ENCODE peak calls at places on chromosomes 12 and 14, in four cellular contexts. J is stomach, W is adipocyte, K is upper lobe of left lung. T is an unnamed sample. For H3K36me3, the result is how much of the 10 kb centered on the place peaks cover.

GRCh38 chr12:42237052-42237852 is 796 bp downstream of the YAF2 start:
- DNase-seq in K (peak), J (peak), W (peak), T (peak)

GRCh38 chr12:104538056-104538455 is 81.3 kb downstream of the CHST11 start:
- DNase-seq in W (no peak), K (no peak), J (no peak), T (no peak)

GRCh38 chr14:80678436-80678835 is 263.1 kb downstream of the CEP128 start:
- DNase-seq in J (no peak), K (no peak), W (no peak), T (no peak)

GRCh38 chr12:96365604-96366230 is 34.5 kb downstream of the CDK17 start:
- DNase-seq in W (no peak), J (no peak), K (no peak), T (no peak)

GRCh38 chr12:96199465-96199864 is 5.3 kb downstream of the ELK3 start:
- DNase-seq in W (no peak), K (no peak), J (no peak), T (no peak)

GRCh38 chr12:84920331-84920730 is 7.7 kb upstream of the SLC6A15 start:
- DNase-seq in J (no peak), K (no peak), W (no peak), T (no peak)

GRCh38 chr14:33363687-33364086 is 425.0 kb downstream of the NPAS3 start:
- DNase-seq in W (peak), J (no peak), K (no peak), T (no peak)

GRCh38 chr14:64646103-64646502 is 58.1 kb upstream of the PLEKHG3 start:
- DNase-seq in W (peak), J (no peak), K (no peak), T (no peak)

GRCh38 chr14:50335389-50335788 is 23.3 kb downstream of the DMAC2L start:
- DNase-seq in W (no peak), K (no peak), J (no peak), T (no peak)

GRCh38 chr12:42588308-42588836 is 1.2 kb downstream of the PRICKLE1 start:
- DNase-seq in W (peak), K (no peak), J (no peak), T (no peak)

GRCh38 chr14:94936901-94937321 is 167.0 kb upstream of the GSC start:
- DNase-seq in W (no peak), J (peak), K (peak), T (no peak)

GRCh38 chr12:98916106-98916505 is 271.0 kb downstream of the APAF1 start:
- DNase-seq in J (no peak), W (no peak), K (no peak), T (no peak)

GRCh38 chr12:4421590-4422031 is 24.0 kb downstream of the FGF6 start:
- DNase-seq in K (no peak), J (no peak), W (peak), T (no peak)

GRCh38 chr14:37037636-37038387 is 134.6 kb downstream of the SLC25A21 start:
- DNase-seq in K (no peak), W (peak), J (no peak), T (no peak)

GRCh38 chr12:78501825-78502224 is 362.7 kb upstream of the SYT1 start:
- DNase-seq in W (no peak), J (no peak), K (no peak), T (no peak)
- H3K36me3 ChIP-seq in W (under half), J (under half), K (under half), T (under half)

DNA sequence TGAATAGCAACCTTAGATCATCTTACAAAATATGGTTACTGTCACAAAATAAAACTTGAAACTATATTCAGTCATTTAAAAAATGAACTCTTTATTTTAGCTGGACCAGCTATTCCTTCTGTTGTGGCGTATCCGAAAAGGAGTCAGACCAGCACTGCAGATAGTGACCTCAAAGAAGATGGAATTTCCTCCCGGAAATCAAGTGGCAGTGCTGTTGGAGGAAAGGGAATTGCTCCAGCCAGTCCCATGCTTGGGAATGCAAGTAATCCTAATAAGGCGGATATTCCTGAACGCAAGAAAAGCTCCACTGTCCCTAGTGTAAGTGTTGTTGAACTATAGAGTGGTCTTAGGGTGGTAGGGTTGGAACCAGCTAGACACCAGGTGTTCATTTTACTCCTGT is 47.7 kb downstream of the CKB start:
- DNase-seq in J (no peak), W (no peak), K (no peak), T (no peak)
- H3K36me3 ChIP-seq in J (half or more), W (half or more), K (half or more), T (half or more)

DNA sequence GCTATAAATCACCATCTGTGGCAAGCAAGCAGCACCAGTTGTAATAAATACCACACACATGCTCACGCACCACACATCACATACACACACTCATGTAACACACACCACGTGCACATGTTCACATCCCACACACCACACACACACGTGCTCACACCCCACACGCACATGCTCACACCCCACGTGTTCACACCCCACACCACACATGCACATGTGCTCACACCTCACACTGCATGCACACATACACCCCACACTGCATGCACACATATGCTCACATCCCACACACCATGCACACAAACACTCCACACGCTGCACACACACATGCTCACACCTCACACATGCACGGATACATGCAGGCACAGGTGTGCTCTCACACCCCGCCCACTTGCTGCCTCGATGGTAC is 22.9 kb upstream of the ANKLE2 start:
- DNase-seq in K (no peak), J (no peak), W (no peak), T (no peak)
- H3K36me3 ChIP-seq in K (half or more), J (half or more), W (half or more), T (half or more)

GRCh38 chr14:61462566-61463195 is 141.3 kb downstream of the PRKCH start:
- DNase-seq in J (no peak), K (no peak), W (peak), T (no peak)
- H3K36me3 ChIP-seq in J (under half), K (under half), W (under half), T (under half)

GRCh38 chr12:128055567-128055966 is 211.4 kb upstream of the TMEM132C start:
- DNase-seq in K (no peak), W (no peak), J (no peak), T (no peak)
- H3K36me3 ChIP-seq in K (under half), W (under half), J (under half), T (under half)

GRCh38 chr14:102079700-102079979 is 7.2 kb downstream of the HSP90AA1 start:
- DNase-seq in W (no peak), K (no peak), J (no peak), T (no peak)

GRCh38 chr14:102078344-102078743 is 8.5 kb downstream of the HSP90AA1 start:
- DNase-seq in W (no peak), K (no peak), J (no peak), T (no peak)

GRCh38 chr14:102078840-102079699 is 7.8 kb downstream of the HSP90AA1 start:
- DNase-seq in J (no peak), K (no peak), W (no peak), T (no peak)

GRCh38 chr14:102081231-102082080 is 5.4 kb downstream of the HSP90AA1 start:
- DNase-seq in K (no peak), W (no peak), J (no peak), T (no peak)

GRCh38 chr14:102080183-102081080 is 6.4 kb downstream of the HSP90AA1 start:
- DNase-seq in W (no peak), J (no peak), K (no peak), T (no peak)
- H3K36me3 ChIP-seq in W (half or more), J (half or more), K (half or more), T (half or more)

GRCh38 chr12:111643428-111643826 is 42.3 kb downstream of the BRAP start:
- DNase-seq in K (no peak), J (peak), W (peak), T (no peak)

GRCh38 chr12:111645433-111645832 is 40.3 kb downstream of the BRAP start:
- DNase-seq in K (no peak), J (no peak), W (peak), T (peak)

GRCh38 chr12:111638576-111638975 is 39.5 kb upstream of the ATXN2 start:
- DNase-seq in K (no peak), J (no peak), W (peak), T (no peak)

GRCh38 chr12:111640498-111640897 is 41.4 kb upstream of the ATXN2 start:
- DNase-seq in K (no peak), W (no peak), J (no peak), T (no peak)

DNA sequence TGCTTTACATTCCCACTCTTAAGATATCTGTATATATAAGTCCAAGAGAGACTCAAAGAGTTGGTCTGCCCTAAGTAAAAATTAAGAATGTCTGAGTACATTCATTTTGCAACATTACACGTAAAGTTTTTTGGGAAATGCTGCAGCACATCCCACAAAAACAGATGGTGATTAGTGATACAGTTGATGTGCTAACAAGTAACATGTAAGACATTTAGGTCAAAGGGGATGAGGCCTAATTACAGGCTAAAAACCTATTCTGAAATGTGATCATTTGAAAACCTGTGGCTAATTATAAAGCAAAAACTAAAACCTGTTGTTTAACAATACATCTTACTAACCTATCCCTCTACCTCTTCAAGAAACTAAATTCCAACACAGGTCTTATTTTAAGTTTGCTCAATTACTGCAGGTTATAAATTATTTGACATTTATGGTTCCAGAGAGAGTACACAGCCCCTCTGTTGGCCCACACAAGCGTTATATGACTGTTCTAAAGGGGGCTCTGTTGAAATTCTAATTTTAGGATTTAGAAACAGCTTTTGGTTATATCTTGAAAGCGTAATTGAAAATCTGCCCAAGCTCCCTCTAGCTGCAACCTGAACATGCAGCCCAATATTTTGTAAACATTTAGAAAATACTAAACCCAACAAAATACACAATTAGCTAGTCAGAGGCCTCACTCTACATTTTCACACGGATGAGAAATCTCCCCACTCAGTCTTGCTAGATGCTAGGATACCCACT is 42.9 kb downstream of the BRAP start:
- DNase-seq in J (no peak), K (no peak), W (peak), T (no peak)
- H3K36me3 ChIP-seq in J (half or more), K (under half), W (under half), T (half or more)